ENCODE peak calls at places on chromosome 16, in six cellular contexts. B is K562, R is A549, T is GM12878, P is HepG2, O is upper lobe of left lung. Q is an unnamed sample.
A peak's percentile ranks its signal among the peaks of the same experiment; 100 is the strongest.

GRCh38 chr16:46812781-46813555 is 18.0 kb downstream of the C16orf87 start:
- ATAC-seq in B (no peak), R (no peak), T (peak; percentile 53), P (no peak), O (no peak), Q (no peak)

GRCh38 chr16:57500578-57501111 is 14.4 kb upstream of the DOK4 start:
- ATAC-seq in B (peak; percentile 52), R (no peak), T (peak; percentile 27), P (peak; percentile 69), O (no peak), Q (no peak)

GRCh38 chr16:86510465-86511261 is at the start of gene FOXF1:
- ATAC-seq in B (no peak), R (peak; percentile 14), T (no peak), P (no peak), O (no peak), Q (no peak)

GRCh38 chr16:24188751-24189318 is 67.3 kb upstream of the CACNG3 start:
- ATAC-seq in B (no peak), R (no peak), T (no peak), P (no peak), O (no peak), Q (no peak)

GRCh38 chr16:85557083-85557975 is 55.8 kb upstream of the GSE1 start:
- ATAC-seq in B (peak; percentile 12), R (no peak), T (peak; percentile 8), P (peak; percentile 42), O (no peak), Q (no peak)

GRCh38 chr16:709651-710499 is 4.3 kb upstream of the FBXL16 start:
- ATAC-seq in B (peak; percentile 64), R (peak; percentile 2), T (no peak), P (no peak), O (no peak), Q (no peak)

GRCh38 chr16:73289232-73289631 is 241.3 kb upstream of the ZFHX3 start:
- ATAC-seq in B (no peak), R (no peak), T (peak; percentile 91), P (no peak), O (no peak), Q (no peak)

GRCh38 chr16:14628806-14629611 is 1.1 kb downstream of the PARN start:
- ATAC-seq in B (no peak), R (no peak), T (peak; percentile 0), P (no peak), O (no peak), Q (no peak)

GRCh38 chr16:85682516-85682915 is 6.2 kb downstream of the GINS2 start:
- ATAC-seq in B (no peak), R (no peak), T (no peak), P (no peak), O (no peak), Q (no peak)

GRCh38 chr16:85673529-85674417 is 15.0 kb downstream of the GINS2 start:
- ATAC-seq in B (peak; percentile 4), R (no peak), T (no peak), P (no peak), O (peak; percentile 86), Q (peak; percentile 57)

GRCh38 chr16:67514382-67514828 is 14.2 kb upstream of the RIPOR1 start:
- ATAC-seq in B (peak; percentile 88), R (peak; percentile 82), T (peak; percentile 71), P (peak; percentile 57), O (peak; percentile 65), Q (peak; percentile 61)

GRCh38 chr16:85592700-85593502 is 20.2 kb upstream of the GSE1 start:
- ATAC-seq in B (peak; percentile 68), R (no peak), T (peak; percentile 13), P (no peak), O (no peak), Q (peak; percentile 39)

GRCh38 chr16:84844049-84844350 is 24.2 kb downstream of the CRISPLD2 start:
- ATAC-seq in B (no peak), R (no peak), T (no peak), P (no peak), O (no peak), Q (peak; percentile 29)

GRCh38 chr16:49928176-49928892 is 72.4 kb upstream of the ZNF423 start:
- ATAC-seq in B (no peak), R (no peak), T (no peak), P (no peak), O (peak; percentile 86), Q (peak; percentile 60)

GRCh38 chr16:85491798-85492616 is 121.1 kb upstream of the GSE1 start:
- ATAC-seq in B (peak; percentile 20), R (no peak), T (peak; percentile 14), P (peak; percentile 55), O (peak; percentile 81), Q (peak; percentile 87)

GRCh38 chr16:2838928-2839327 is 8.8 kb downstream of the ZG16B start:
- ATAC-seq in B (peak; percentile 92), R (peak; percentile 76), T (peak; percentile 97), P (peak; percentile 91), O (peak; percentile 80), Q (peak; percentile 59)

GRCh38 chr16:5644132-5644531 is 546.5 kb upstream of the EEF2KMT start:
- ATAC-seq in B (no peak), R (no peak), T (no peak), P (no peak), O (no peak), Q (no peak)

GRCh38 chr16:50878966-50879615 is 137.2 kb downstream of the CYLD start:
- ATAC-seq in B (peak; percentile 78), R (no peak), T (no peak), P (peak; percentile 33), O (no peak), Q (no peak)

GRCh38 chr16:17213025-17213424 is 257.7 kb downstream of the XYLT1 start:
- ATAC-seq in B (no peak), R (no peak), T (no peak), P (no peak), O (no peak), Q (no peak)

GRCh38 chr16:2142942-2143868 is 5.2 kb upstream of the RAB26 start:
- ATAC-seq in B (peak; percentile 65), R (no peak), T (no peak), P (no peak), O (no peak), Q (no peak)

GRCh38 chr16:55567382-55567781 is 898 bp downstream of the CAPNS2 start:
- ATAC-seq in B (peak; percentile 48), R (no peak), T (no peak), P (no peak), O (peak; percentile 51), Q (no peak)

DNA sequence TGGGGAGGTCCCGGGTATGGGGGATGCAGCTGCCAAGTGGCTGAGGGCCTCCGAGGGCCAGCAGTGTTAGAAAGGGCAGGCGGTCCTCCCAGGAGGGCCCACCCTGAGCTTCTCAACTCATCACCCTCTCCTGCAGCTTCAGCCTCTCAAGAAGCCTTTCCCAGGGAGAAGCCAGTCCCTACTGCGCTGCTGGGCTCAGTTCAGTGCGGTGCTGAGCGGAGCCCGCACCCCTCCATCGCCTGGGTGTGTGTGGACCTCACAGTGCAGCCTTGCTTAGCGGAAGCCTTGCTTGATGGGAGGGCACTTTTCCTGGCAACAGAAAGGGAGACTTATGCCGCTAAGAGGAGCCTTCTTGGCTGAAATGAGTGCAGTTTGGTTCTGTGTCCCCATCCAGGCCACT is 3.5 kb upstream of the APRT start:
- ATAC-seq in B (no peak), R (no peak), T (no peak), P (no peak), O (no peak), Q (no peak)
- TF ChIP-seq EP300 in B (no peak), R (no peak), T (no peak), P (no peak), O (no peak), Q (no peak)

DNA sequence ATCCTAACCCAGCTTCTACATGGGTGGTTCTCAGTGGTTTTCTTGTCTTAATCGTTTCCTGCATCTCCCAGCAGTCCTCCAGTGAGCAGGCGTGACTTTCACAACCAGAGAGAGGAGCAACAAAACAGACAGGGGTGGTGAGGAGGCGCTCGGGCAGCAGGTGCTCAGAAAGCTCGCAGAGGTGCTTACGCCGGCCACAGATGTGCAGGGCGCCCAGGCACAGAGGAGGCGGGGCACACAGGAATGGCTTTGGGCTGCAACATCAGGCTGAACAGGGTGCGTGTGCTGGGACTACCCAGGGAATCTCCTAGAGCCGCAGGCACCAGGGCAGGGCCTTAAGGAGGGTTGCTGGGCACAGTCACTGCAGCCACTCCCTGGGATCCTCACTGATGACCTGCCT is 32.6 kb downstream of the KLHDC4 start:
- ATAC-seq in B (no peak), R (peak; percentile 51), T (no peak), P (no peak), O (no peak), Q (no peak)
- TF ChIP-seq EP300 in B (no peak), R (no peak), T (no peak), P (no peak), O (no peak), Q (no peak)

GRCh38 chr16:68860978-68861892 is 17.9 kb downstream of the TANGO6 start:
- ATAC-seq in B (peak; percentile 63), R (no peak), T (no peak), P (peak; percentile 89), O (no peak), Q (no peak)
- TF ChIP-seq EP300 in B (no peak), R (no peak), T (no peak), P (no peak), O (no peak), Q (no peak)

DNA sequence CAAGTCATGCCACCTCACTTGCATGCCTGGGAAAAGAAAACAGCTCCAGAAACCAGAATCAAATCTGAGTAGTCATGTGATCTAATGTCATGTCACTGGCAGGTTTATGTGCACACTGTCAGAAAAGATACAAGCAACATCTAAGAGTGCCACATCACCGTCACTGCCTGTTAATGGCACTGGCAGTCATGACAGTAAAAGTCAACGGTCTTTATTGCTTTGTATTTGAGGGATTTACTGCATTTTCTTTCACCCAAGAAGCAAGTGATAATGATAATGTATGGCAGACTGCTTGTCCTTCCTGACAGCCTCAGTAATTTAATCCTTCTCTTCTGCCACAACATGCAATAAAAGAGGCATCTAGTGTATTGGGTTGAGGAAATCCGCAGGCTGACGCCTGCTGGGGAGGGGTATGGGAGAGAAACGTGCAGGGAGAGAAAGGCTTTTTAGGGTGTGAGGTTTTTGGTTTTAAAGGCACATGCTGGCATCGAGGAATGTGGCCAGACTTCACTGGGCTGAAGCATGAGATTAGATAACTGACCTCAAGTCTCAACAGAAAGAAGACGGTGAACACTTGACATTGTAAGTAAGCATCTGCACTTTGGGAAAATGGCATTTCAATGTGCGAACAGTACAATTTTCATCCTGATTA is 92.4 kb downstream of the RPGRIP1L start:
- ATAC-seq in B (no peak), R (no peak), T (no peak), P (no peak), O (no peak), Q (no peak)
- TF ChIP-seq EP300 in B (no peak), R (no peak), T (no peak), P (no peak), O (no peak), Q (no peak)

DNA sequence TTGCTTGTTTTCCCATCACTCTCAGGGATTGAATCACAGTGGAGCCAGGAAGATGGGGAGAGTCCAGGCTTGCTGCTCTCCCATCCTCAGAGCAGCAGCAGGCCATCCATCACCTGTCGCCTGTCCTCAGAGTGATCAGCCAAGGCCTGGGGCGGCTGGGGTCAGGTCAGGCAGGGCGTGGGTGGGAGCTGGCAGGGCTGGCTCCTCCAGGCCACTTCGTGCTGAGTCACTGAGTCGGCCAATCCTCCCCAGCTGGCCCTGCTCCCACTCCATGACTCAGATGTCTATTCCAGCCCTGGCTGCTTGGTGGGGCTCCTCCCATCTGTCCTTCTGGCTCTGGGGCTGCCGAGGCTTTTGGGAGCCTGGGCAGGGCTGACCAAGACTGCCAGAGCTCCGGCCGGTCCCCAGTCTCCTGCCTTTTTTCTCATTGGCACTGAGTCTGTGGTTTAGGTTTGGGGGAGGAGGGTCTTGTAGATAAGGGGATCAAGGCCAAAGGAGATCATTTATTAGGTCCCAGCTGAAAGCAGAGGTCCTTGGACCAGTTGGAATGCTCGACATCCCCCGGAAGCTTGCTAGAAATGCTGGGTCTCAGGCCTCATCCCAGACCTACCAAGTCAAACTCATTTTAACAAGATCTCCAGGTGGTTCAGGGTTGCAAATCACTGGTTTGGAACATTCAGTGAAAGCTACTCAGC is 72.7 kb downstream of the ABCC1 start:
- ATAC-seq in B (peak; percentile 98), R (peak; percentile 94), T (no peak), P (peak; percentile 96), O (peak; percentile 96), Q (peak; percentile 99)
- TF ChIP-seq EP300 in B (peak; percentile 91), R (peak; percentile 75), T (no peak), P (peak; percentile 68), O (no peak), Q (no peak)